ENCODE peak calls at places on chromosomes 2 and 18, in nine cellular contexts. M is H7, G is naive B cell, Z is M059J, U is DMS 273 treated with DMSO at 0.1 percent for 48 hours, S is lung, A is A172, D is H9, B is sigmoid colon. H is an unnamed sample.

GRCh38 chr18:73120626-73121025 is 252.8 kb upstream of the NETO1 start:
- DNase-seq in M (no peak), G (no peak), Z (no peak), U (no peak), S (no peak), A (no peak), D (no peak), B (no peak), H (no peak)

GRCh38 chr2:43013821-43014345 is 212.5 kb downstream of the ZFP36L2 start:
- DNase-seq in M (peak; percentile 47), G (no peak), Z (no peak), U (no peak), S (no peak), A (no peak), D (no peak), B (no peak), H (no peak)

GRCh38 chr2:166984797-166985196 is 96.5 kb downstream of the XIRP2 start:
- DNase-seq in M (no peak), G (no peak), Z (no peak), U (no peak), S (no peak), A (no peak), D (no peak), B (no peak), H (no peak)

GRCh38 chr2:217732995-217733394 is 269.8 kb downstream of the TNS1 start:
- DNase-seq in M (no peak), G (no peak), Z (no peak), U (no peak), S (no peak), A (no peak), D (no peak), B (no peak), H (no peak)

GRCh38 chr2:20728114-20728758 is 61.3 kb downstream of the GDF7 start:
- DNase-seq in M (no peak), G (no peak), Z (no peak), U (no peak), S (no peak), A (peak; percentile 7), D (no peak), B (no peak), H (no peak)

GRCh38 chr2:31568585-31569201 is 12.0 kb downstream of the SRD5A2 start:
- DNase-seq in M (no peak), G (no peak), Z (no peak), U (no peak), S (no peak), A (no peak), D (no peak), B (no peak), H (no peak)

GRCh38 chr2:166042768-166043390 is 84.9 kb downstream of the SCN1A start:
- DNase-seq in M (no peak), G (no peak), Z (no peak), U (no peak), S (no peak), A (no peak), D (no peak), B (no peak), H (no peak)

GRCh38 chr18:21117385-21118135 is 5.9 kb upstream of the ROCK1 start:
- DNase-seq in M (no peak), G (no peak), Z (peak; percentile 41), U (no peak), S (no peak), A (peak; percentile 22), D (no peak), B (no peak), H (no peak)

GRCh38 chr18:32349728-32350395 is 120.8 kb downstream of the GAREM1 start:
- DNase-seq in M (no peak), G (no peak), Z (peak; percentile 65), U (peak; percentile 42), S (peak; percentile 76), A (peak; percentile 6), D (no peak), B (peak; percentile 89), H (peak; percentile 24)

GRCh38 chr2:25570161-25570840 is 103.1 kb downstream of the DTNB start:
- DNase-seq in M (no peak), G (no peak), Z (no peak), U (no peak), S (no peak), A (no peak), D (no peak), B (no peak), H (no peak)

GRCh38 chr2:14642499-14642898 is 10.0 kb downstream of the LRATD1 start:
- DNase-seq in M (peak; percentile 49), G (no peak), Z (no peak), U (no peak), S (no peak), A (no peak), D (no peak), B (no peak), H (no peak)

GRCh38 chr2:197931661-197932312 is 127.4 kb downstream of the PLCL1 start:
- DNase-seq in M (no peak), G (no peak), Z (no peak), U (no peak), S (no peak), A (no peak), D (no peak), B (no peak), H (no peak)

GRCh38 chr2:75098856-75099255 is 100.5 kb downstream of the TACR1 start:
- DNase-seq in M (peak; percentile 31), G (no peak), Z (peak; percentile 67), U (no peak), S (no peak), A (peak; percentile 44), D (peak; percentile 49), B (no peak), H (no peak)

GRCh38 chr2:216064014-216064630 is 17.5 kb downstream of the PECR start:
- DNase-seq in M (no peak), G (no peak), Z (no peak), U (no peak), S (no peak), A (no peak), D (no peak), B (no peak), H (no peak)

GRCh38 chr2:48398285-48399135 is 131.4 kb upstream of the STON1 start:
- DNase-seq in M (no peak), G (no peak), Z (peak; percentile 72), U (no peak), S (no peak), A (peak; percentile 54), D (no peak), B (no peak), H (no peak)

GRCh38 chr2:163455815-163456214 is 280.0 kb downstream of the FIGN start:
- DNase-seq in M (no peak), G (no peak), Z (no peak), U (no peak), S (no peak), A (no peak), D (no peak), B (no peak), H (no peak)

GRCh38 chr2:25276569-25277465 is 64.9 kb downstream of the DNMT3A start:
- DNase-seq in M (peak; percentile 98), G (peak; percentile 86), Z (no peak), U (no peak), S (peak; percentile 53), A (no peak), D (peak; percentile 82), B (peak; percentile 83), H (no peak)

GRCh38 chr18:43665239-43665788 is 388.0 kb upstream of the SYT4 start:
- DNase-seq in M (no peak), G (no peak), Z (peak; percentile 81), U (no peak), S (no peak), A (peak; percentile 29), D (no peak), B (no peak), H (no peak)

GRCh38 chr18:75075016-75075305 is 134.0 kb downstream of the PTGR3 start:
- DNase-seq in M (no peak), G (no peak), Z (no peak), U (no peak), S (no peak), A (no peak), D (no peak), B (no peak), H (no peak)

GRCh38 chr2:43250015-43250414 is 23.6 kb upstream of the ZFP36L2 start:
- DNase-seq in M (no peak), G (no peak), Z (no peak), U (no peak), S (no peak), A (no peak), D (no peak), B (no peak), H (no peak)

GRCh38 chr2:212274215-212274614 is 264.4 kb downstream of the ERBB4 start:
- DNase-seq in M (no peak), G (no peak), Z (no peak), U (no peak), S (no peak), A (no peak), D (no peak), B (no peak), H (no peak)

GRCh38 chr2:180747728-180748127 is 232.7 kb upstream of the UBE2E3 start:
- DNase-seq in M (no peak), G (no peak), Z (peak; percentile 31), U (peak; percentile 30), S (no peak), A (peak; percentile 27), D (no peak), B (no peak), H (no peak)

GRCh38 chr18:74990563-74991081 is 218.3 kb downstream of the PTGR3 start:
- DNase-seq in M (no peak), G (no peak), Z (peak; percentile 15), U (peak; percentile 60), S (no peak), A (no peak), D (no peak), B (no peak), H (no peak)

GRCh38 chr18:37711990-37712389 is 146.4 kb upstream of the CELF4 start:
- DNase-seq in M (no peak), G (no peak), Z (no peak), U (no peak), S (no peak), A (no peak), D (no peak), B (no peak), H (no peak)

GRCh38 chr2:146701183-146701582 is 1143.6 kb upstream of the ACVR2A start:
- DNase-seq in M (peak; percentile 26), G (no peak), Z (no peak), U (no peak), S (no peak), A (no peak), D (peak; percentile 71), B (no peak), H (no peak)

GRCh38 chr2:46812381-46813024 is 103.1 kb downstream of the MCFD2 start:
- DNase-seq in M (no peak), G (no peak), Z (peak; percentile 92), U (no peak), S (peak; percentile 55), A (peak; percentile 91), D (no peak), B (peak; percentile 84), H (peak; percentile 36)

GRCh38 chr18:7977897-7978296 is 410.8 kb downstream of the PTPRM start:
- DNase-seq in M (no peak), G (no peak), Z (no peak), U (no peak), S (no peak), A (no peak), D (no peak), B (no peak), H (no peak)

GRCh38 chr2:180618570-180618969 is 361.8 kb upstream of the UBE2E3 start:
- DNase-seq in M (no peak), G (no peak), Z (peak; percentile 32), U (no peak), S (no peak), A (peak; percentile 21), D (no peak), B (no peak), H (no peak)

GRCh38 chr2:138245309-138245708 is 256.3 kb upstream of the SPOPL start:
- DNase-seq in M (no peak), G (no peak), Z (no peak), U (no peak), S (no peak), A (no peak), D (no peak), B (no peak), H (no peak)

GRCh38 chr2:21422050-21422449 is 298.3 kb downstream of the TDRD15 start:
- DNase-seq in M (peak; percentile 68), G (no peak), Z (peak; percentile 60), U (peak; percentile 9), S (no peak), A (peak; percentile 23), D (peak; percentile 81), B (no peak), H (no peak)

GRCh38 chr18:13471971-13472628 is 253.5 kb downstream of the LDLRAD4 start:
- DNase-seq in M (peak; percentile 68), G (no peak), Z (no peak), U (no peak), S (no peak), A (no peak), D (no peak), B (no peak), H (no peak)